ENCODE peak calls at places on chromosome 22, in six cellular contexts. A is PC-9, U is endothelial cell, H is fibroblast of the aortic adventitia, L is brain microvascular endothelial cell, M is ovary. X is an unnamed sample.
A peak's percentile ranks its signal among the peaks of the same experiment; 100 is the strongest.

GRCh38 chr22:47056776-47057470 is 294.5 kb downstream of the TBC1D22A start:
- DNase-seq in A (no peak), U (no peak), H (no peak), L (no peak), M (no peak), X (no peak)

GRCh38 chr22:35971418-35972119 is 57.1 kb downstream of the RBFOX2 start:
- DNase-seq in A (no peak), U (no peak), H (peak; percentile 98), L (peak; percentile 41), M (no peak), X (peak; percentile 95)

GRCh38 chr22:42970029-42970428 is 44.9 kb downstream of the PACSIN2 start:
- DNase-seq in A (no peak), U (no peak), H (no peak), L (no peak), M (no peak), X (no peak)

GRCh38 chr22:36497910-36498669 is 8.8 kb downstream of the FOXRED2 start:
- DNase-seq in A (no peak), U (no peak), H (no peak), L (no peak), M (no peak), X (no peak)

GRCh38 chr22:20436309-20437252 is 1.0 kb downstream of the SCARF2 start:
- DNase-seq in A (no peak), U (no peak), H (peak; percentile 34), L (no peak), M (peak; percentile 73), X (no peak)

GRCh38 chr22:39530692-39531331 is 1.7 kb downstream of the RPS19BP1 start:
- DNase-seq in A (no peak), U (no peak), H (peak; percentile 45), L (peak; percentile 32), M (peak; percentile 35), X (no peak)

GRCh38 chr22:46754110-46754799 is 8.2 kb upstream of the TBC1D22A start:
- DNase-seq in A (peak; percentile 93), U (no peak), H (peak; percentile 96), L (peak; percentile 99), M (peak; percentile 74), X (peak; percentile 92)

GRCh38 chr22:47335460-47335859 is 573.0 kb downstream of the TBC1D22A start:
- DNase-seq in A (no peak), U (no peak), H (no peak), L (no peak), M (no peak), X (no peak)

GRCh38 chr22:35899736-35900135 is 128.9 kb downstream of the RBFOX2 start:
- DNase-seq in A (no peak), U (no peak), H (peak; percentile 32), L (no peak), M (no peak), X (no peak)

GRCh38 chr22:47309946-47310345 is 547.5 kb downstream of the TBC1D22A start:
- DNase-seq in A (no peak), U (no peak), H (no peak), L (no peak), M (no peak), X (no peak)

GRCh38 chr22:50238755-50239154 is 6.1 kb downstream of the TUBGCP6 start:
- DNase-seq in A (no peak), U (no peak), H (no peak), L (no peak), M (no peak), X (no peak)

GRCh38 chr22:27777128-27777527 is 24.4 kb downstream of the MN1 start:
- DNase-seq in A (no peak), U (no peak), H (no peak), L (no peak), M (no peak), X (no peak)

GRCh38 chr22:35065796-35066218 is at the start of gene ISX:
- DNase-seq in A (no peak), U (no peak), H (no peak), L (no peak), M (no peak), X (no peak)

GRCh38 chr22:35542157-35542971 is 1.7 kb downstream of the RASD2 start:
- DNase-seq in A (no peak), U (no peak), H (no peak), L (no peak), M (no peak), X (no peak)

GRCh38 chr22:40709752-40710413 is 30.6 kb downstream of the MCHR1 start:
- DNase-seq in A (no peak), U (no peak), H (peak; percentile 84), L (no peak), M (peak; percentile 67), X (peak; percentile 18)

GRCh38 chr22:28911777-28912669 is 28.7 kb downstream of the ZNRF3 start:
- DNase-seq in A (no peak), U (no peak), H (peak; percentile 54), L (no peak), M (no peak), X (peak; percentile 30)

GRCh38 chr22:45772726-45773125 is 101.1 kb downstream of the ATXN10 start:
- DNase-seq in A (no peak), U (no peak), H (no peak), L (no peak), M (no peak), X (no peak)

GRCh38 chr22:25853078-25853477 is 111.1 kb downstream of the MYO18B start:
- DNase-seq in A (no peak), U (no peak), H (no peak), L (no peak), M (no peak), X (no peak)

GRCh38 chr22:50726643-50727340 is 11.2 kb upstream of the ACR start:
- DNase-seq in A (no peak), U (no peak), H (no peak), L (no peak), M (no peak), X (no peak)

GRCh38 chr22:49658902-49659280 is 168.8 kb downstream of the BRD1 start:
- DNase-seq in A (no peak), U (no peak), H (no peak), L (no peak), M (peak; percentile 1), X (no peak)

GRCh38 chr22:49966716-49967332 is 6.3 kb downstream of the PIM3 start:
- DNase-seq in A (no peak), U (peak; percentile 22), H (peak; percentile 30), L (no peak), M (peak; percentile 55), X (no peak)

GRCh38 chr22:28329582-28330073 is 350.0 kb downstream of the TTC28 start:
- DNase-seq in A (no peak), U (no peak), H (peak; percentile 76), L (no peak), M (no peak), X (no peak)

GRCh38 chr22:29166180-29166579 is 39.5 kb upstream of the EMID1 start:
- DNase-seq in A (no peak), U (no peak), H (no peak), L (no peak), M (no peak), X (no peak)

GRCh38 chr22:27876684-27877083 is 42.4 kb downstream of the PITPNB start:
- DNase-seq in A (no peak), U (no peak), H (peak; percentile 68), L (peak; percentile 51), M (no peak), X (no peak)

GRCh38 chr22:30557243-30557642 is 10.7 kb upstream of the SEC14L6 start:
- DNase-seq in A (no peak), U (no peak), H (no peak), L (no peak), M (no peak), X (no peak)
- TF ChIP-seq CTCF in A (no peak), U (no peak), H (no peak), L (peak; percentile 14), M (no peak), X (no peak)

DNA sequence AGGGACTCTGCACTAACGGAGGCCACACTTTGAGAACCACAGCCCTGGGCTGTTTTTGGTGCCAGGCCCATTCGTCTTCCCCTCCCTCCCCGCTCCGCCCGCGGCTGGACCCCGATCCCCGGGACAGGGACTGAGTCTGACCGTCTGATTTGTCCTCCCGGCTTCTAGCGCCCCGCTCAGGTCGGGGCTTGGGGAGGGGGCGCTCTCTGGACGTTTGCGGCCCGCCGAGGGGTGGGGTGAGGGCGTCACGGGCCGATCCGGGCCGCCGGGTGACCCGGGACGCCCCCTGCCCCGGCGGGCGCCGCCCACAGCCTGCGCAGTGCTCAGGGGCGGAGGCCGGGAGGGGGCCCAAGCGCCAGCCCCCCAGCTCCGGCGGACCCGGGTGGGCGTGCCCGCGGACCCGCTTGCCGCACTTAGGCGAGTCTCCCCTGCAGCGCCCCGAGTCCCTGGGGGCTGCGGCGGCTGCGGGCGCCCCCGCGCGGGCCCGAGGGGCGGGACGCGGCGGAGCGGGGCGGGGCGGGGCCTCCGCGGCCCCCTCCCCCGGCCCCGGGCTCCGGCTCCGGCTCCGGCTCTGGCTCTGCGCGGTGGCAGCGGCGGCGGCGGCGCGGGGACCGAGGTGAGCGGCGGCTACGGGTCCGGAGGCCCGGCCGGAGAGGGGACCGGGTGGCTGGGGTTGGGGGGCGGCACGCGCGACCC is 33.7 kb upstream of the PRR5 start:
- DNase-seq in A (no peak), U (peak; percentile 61), H (no peak), L (no peak), M (peak; percentile 65), X (no peak)
- TF ChIP-seq CTCF in A (no peak), U (no peak), H (no peak), L (no peak), M (no peak), X (no peak)

DNA sequence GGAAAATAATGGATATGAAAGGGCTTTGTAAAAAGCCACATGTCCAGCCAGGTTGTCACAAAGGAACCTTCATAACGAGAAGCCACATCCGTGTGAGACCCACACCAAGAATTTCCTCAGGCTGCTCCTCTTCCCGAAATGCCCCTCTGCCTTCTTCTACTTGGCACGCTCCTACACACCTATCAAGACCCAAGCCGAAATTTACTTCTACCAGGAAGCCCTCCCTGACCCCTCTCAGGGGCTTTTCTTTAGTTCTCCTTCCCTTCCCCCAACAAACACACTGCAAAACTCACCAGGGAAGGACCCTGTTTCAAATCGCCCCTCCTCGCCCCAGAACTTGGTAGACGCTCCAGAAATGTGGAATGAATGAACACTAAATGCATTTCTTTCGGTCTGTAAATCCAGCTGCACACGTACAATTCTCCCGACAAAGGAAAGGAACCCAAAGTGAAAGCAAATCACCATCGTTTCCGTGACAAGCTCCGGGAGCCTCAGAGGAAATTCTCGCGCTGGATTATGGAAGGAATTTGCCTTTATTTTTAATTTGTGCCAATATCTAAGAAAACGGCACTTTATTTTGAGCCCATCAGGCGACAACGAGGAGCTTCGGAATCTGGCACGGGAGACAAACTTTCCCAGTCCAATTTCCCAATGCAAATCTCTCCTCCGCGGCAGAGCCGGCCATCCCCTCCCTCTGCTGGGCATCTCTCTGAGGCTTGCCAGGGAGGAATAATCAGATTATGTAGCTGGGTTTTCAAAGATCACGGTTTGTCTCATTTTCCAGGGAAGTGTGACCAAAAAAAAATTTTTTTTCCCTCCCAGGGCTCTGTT is 13.2 kb upstream of the SHISAL1 start:
- DNase-seq in A (no peak), U (no peak), H (peak; percentile 78), L (no peak), M (no peak), X (no peak)
- TF ChIP-seq CTCF in A (no peak), U (no peak), H (peak; percentile 68), L (peak; percentile 67), M (no peak), X (peak; percentile 54)

DNA sequence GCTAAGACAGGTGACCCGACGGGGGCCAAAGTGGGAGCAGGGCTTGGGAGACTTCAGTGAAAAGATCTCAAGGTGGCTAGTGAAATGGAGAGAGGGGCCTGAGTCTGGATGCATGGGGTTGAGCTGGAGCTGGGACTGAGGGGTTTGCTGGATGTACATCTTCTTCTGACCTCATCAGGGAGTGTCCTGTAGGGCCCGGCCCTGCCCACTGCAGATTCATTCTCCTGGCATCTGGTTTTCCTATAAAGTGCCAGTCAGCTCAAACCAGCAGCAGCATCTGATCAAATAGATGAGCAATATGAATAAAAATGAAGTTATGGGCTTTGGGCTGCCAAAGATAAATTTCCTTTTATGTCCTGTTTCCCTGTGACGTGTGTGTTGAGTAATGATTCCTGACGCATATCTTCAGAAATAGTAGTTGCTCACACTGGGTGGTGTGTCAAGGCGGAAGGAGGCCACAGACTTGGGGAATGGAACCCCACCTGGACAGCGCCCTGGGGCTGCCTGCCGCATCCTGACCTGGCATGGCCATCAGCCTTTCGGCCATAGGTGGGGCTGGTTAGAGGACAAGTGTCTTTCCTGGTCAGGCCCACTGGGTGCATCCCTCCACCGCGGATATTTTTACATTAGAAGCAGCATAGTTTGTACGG is 135.4 kb downstream of the OSBP2 start:
- DNase-seq in A (peak; percentile 87), U (no peak), H (peak; percentile 96), L (peak; percentile 91), M (no peak), X (peak; percentile 57)
- TF ChIP-seq CTCF in A (no peak), U (no peak), H (no peak), L (no peak), M (no peak), X (no peak)